ENCODE peak calls at places on chromosomes 2 and 18, in five cellular contexts. V, O, W, R and J are unnamed samples.

GRCh38 chr2:222208010-222208690 is 90.6 kb downstream of the PAX3 start:
- DNase-seq in V (no peak), O (no peak), W (no peak), R (no peak), J (no peak)

GRCh38 chr18:55489034-55489741 is 98.8 kb downstream of the TCF4 start:
- DNase-seq in V (no peak), O (no peak), W (no peak), R (no peak), J (no peak)

GRCh38 chr18:24414349-24415003 is 12.0 kb upstream of the IMPACT start:
- DNase-seq in V (no peak), O (no peak), W (no peak), R (no peak), J (no peak)

GRCh38 chr2:26768759-26769500 is 4.8 kb downstream of the SLC35F6 start:
- DNase-seq in V (no peak), O (peak; percentile 66), W (peak; percentile 89), R (no peak), J (peak; percentile 46)

GRCh38 chr2:173446722-173447121 is 92.0 kb downstream of the CDCA7 start:
- DNase-seq in V (no peak), O (no peak), W (no peak), R (no peak), J (no peak)

GRCh38 chr2:128628206-128628605 is 309.5 kb upstream of the HS6ST1 start:
- DNase-seq in V (no peak), O (no peak), W (peak; percentile 52), R (no peak), J (no peak)

GRCh38 chr2:1990724-1991123 is 246.4 kb upstream of the PXDN start:
- DNase-seq in V (no peak), O (no peak), W (no peak), R (no peak), J (no peak)

GRCh38 chr2:158845869-158846268 is 50.8 kb downstream of the DAPL1 start:
- DNase-seq in V (no peak), O (no peak), W (no peak), R (no peak), J (no peak)

GRCh38 chr2:143839456-143839855 is 680.5 kb downstream of the ZEB2 start:
- DNase-seq in V (no peak), O (no peak), W (no peak), R (no peak), J (no peak)

GRCh38 chr2:38076250-38076709 is 329 bp upstream of the CYP1B1 start:
- DNase-seq in V (no peak), O (peak; percentile 71), W (peak; percentile 83), R (peak; percentile 40), J (no peak)
- TF ChIP-seq CTCF in V (no peak), O (peak; percentile 74), W (no peak), R (peak; percentile 70), J (no peak)

GRCh38 chr2:33380001-33380609 is 96.3 kb upstream of the RASGRP3 start:
- DNase-seq in V (no peak), O (no peak), W (no peak), R (no peak), J (no peak)
- TF ChIP-seq CTCF in V (peak; percentile 68), O (peak; percentile 17), W (no peak), R (peak; percentile 80), J (no peak)

DNA sequence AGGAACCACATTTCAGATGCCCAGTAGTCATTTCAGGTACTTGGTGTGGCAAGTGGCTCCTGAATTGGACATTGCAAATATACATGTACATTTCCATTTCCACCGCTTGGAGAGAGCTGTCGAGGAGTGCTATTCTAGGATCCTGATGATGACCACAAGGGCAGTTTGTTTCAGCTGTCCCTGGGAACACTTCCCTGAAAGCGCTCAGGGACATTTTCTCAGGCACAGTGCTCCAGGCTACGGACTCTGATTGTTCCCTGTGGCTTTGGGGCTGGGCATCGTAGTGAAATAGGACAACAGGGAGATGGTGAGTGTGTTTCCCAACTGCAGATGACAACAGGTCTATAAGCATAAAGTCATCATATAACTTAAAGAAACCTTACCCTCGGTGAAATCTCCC is 3.1 kb downstream of the DBI start:
- DNase-seq in V (no peak), O (no peak), W (no peak), R (no peak), J (no peak)
- TF ChIP-seq CTCF in V (no peak), O (no peak), W (no peak), R (no peak), J (no peak)

GRCh38 chr2:100870652-100871531 is 51.0 kb downstream of the NPAS2 start:
- DNase-seq in V (no peak), O (no peak), W (no peak), R (no peak), J (no peak)
- TF ChIP-seq CTCF in V (peak; percentile 18), O (no peak), W (no peak), R (peak; percentile 29), J (no peak)

GRCh38 chr2:10794891-10795290 is 17.7 kb downstream of the PDIA6 start:
- DNase-seq in V (no peak), O (no peak), W (no peak), R (no peak), J (no peak)

GRCh38 chr2:10795508-10796046 is 17.0 kb downstream of the PDIA6 start:
- DNase-seq in V (no peak), O (no peak), W (no peak), R (no peak), J (no peak)

GRCh38 chr2:10792001-10792400 is 20.6 kb downstream of the PDIA6 start:
- DNase-seq in V (no peak), O (no peak), W (no peak), R (no peak), J (no peak)

GRCh38 chr2:10790228-10790973 is 22.2 kb downstream of the PDIA6 start:
- DNase-seq in V (no peak), O (no peak), W (no peak), R (no peak), J (no peak)

DNA sequence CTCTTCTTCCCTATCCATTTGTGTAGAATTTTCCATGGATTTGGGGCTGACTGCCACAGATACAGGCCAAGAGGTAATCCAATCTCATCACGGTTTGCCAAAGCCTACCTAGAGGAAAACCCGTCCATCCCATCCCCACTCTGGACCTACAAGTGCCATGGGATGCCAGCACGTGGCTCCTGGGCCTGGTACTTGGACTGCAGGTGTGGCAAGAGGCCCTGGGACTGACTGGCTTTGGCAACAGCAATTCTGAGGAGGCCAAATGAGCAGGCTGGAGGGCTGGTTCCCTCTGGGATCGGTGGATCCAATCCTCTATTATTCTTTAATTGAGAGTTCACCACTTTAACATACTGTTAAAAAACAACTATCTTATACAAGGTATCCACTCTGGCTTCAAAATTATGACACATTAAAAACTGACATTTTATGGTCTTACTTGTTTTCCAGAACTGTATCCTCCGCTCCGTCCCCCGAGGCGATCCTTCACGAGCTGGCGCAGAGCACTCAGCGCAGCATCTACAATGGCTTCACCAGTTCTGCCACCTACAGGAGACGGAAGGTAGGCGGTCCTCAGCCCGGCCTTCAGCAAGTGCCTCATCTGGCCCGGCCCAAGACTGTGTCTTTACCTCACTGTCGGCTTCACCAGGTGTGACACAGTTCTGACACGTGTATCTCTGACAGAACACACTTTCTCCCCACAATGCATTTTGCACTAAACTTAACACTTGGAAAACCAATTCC is 19.8 kb downstream of the PDIA6 start:
- DNase-seq in V (no peak), O (no peak), W (no peak), R (no peak), J (no peak)
- TF ChIP-seq CTCF in V (no peak), O (no peak), W (no peak), R (no peak), J (no peak)

DNA sequence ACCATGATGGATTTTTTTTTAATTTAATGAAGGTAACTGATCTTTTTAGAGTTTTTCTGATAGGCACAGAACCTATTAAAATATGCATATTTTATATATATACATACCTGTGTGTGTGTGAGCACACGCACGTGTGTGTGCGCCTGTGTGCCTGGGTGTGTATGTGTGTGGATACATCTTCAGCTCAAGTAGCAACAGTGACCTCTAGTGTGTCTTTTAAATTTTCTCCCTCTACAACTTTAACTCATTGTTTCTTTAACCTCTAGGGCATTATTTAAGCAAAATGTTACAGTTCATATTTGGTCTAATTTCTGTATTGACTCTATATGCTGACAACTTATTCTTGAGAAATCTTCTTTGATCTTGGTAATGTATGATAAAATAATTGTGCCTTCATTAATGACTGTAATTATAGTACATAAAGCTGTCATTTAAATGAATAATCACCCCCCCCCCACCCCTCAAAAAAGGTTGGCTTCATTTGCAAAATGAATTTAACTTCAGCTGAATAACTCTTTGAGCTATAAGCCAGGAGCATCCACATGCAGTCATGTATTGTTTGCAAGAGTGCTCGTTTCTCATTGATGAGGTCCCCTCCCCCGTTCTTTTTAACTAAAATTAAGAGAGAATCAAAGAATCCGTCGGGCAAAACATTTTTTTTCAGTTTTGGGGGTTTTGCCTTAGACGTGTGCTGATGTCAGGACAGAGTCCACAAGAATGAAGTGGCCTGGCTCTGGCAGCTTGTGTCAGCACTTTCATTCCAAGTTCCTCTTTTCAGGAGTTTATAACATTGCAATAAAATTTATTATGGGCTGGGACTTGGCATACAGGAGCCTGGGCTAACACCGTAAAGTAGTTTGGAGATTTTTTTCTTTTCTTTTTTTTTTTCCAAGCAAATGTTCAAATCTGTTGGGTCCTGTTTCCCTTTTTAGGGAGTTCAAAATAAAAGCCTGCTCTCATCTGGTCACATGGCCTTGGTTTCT is 80.0 kb downstream of the ETAA1 start:
- DNase-seq in V (no peak), O (no peak), W (no peak), R (no peak), J (no peak)
- TF ChIP-seq CTCF in V (peak; percentile 66), O (no peak), W (peak; percentile 45), R (peak; percentile 71), J (no peak)

DNA sequence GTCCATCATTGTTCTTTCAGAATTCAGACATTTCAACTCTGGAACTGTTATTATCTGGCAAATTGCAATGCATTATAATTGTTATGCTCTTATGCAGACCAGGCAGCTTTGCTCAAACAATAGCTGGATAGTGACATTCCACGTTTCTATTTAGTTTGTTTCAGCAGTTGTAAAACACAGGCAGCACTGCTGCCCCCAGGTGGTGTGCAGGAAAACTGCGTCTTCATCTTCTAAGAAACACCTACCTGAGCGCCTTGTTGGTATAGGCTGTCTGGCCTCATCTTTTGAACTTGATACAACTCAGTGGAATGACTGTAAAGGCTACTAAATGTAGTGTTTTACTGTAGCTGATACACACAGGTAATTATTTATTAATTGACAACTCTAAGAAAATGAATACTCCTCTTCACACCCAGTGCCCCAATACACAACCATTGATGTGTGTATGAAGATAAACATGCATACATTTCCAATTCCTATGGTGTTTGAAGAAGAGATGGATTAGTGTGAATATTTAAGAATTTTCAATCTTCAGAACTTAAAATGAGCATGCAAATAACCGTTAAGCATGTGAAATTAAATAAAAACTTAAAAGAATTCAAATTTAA is 85.5 kb downstream of the CD8B2 start:
- DNase-seq in V (no peak), O (no peak), W (peak; percentile 12), R (no peak), J (no peak)
- TF ChIP-seq CTCF in V (peak; percentile 39), O (no peak), W (peak; percentile 28), R (peak; percentile 77), J (no peak)

GRCh38 chr2:111706481-111707001 is 177.5 kb downstream of the ANAPC1 start:
- DNase-seq in V (no peak), O (no peak), W (peak; percentile 71), R (no peak), J (no peak)
- TF ChIP-seq CTCF in V (no peak), O (no peak), W (no peak), R (no peak), J (no peak)